ENCODE peak calls at places on chromosomes 1 and 21, in six cellular contexts. C, V, F, I, Y and K are unnamed samples.

GRCh38 chr1:68795956-68796355 is 299.1 kb upstream of the DEPDC1 start:
- DNase-seq in F (no peak), V (no peak), I (no peak), Y (no peak), C (peak; percentile 59), K (peak; percentile 35)

GRCh38 chr1:193325042-193325441 is 138.6 kb upstream of the B3GALT2 start:
- DNase-seq in C (peak; percentile 35), V (no peak), F (no peak), Y (no peak), I (no peak), K (no peak)

GRCh38 chr1:115496904-115497527 is 144.8 kb upstream of the VANGL1 start:
- DNase-seq in Y (no peak), F (no peak), V (no peak), C (peak; percentile 94), I (no peak), K (no peak)

GRCh38 chr1:171506525-171507304 is 21.4 kb downstream of the PRRC2C start:
- DNase-seq in C (peak; percentile 76), Y (no peak), V (no peak), F (no peak), I (no peak), K (no peak)

GRCh38 chr1:22349302-22350043 is 102.2 kb upstream of the ZBTB40 start:
- DNase-seq in C (no peak), F (no peak), Y (no peak), V (no peak), I (no peak), K (no peak)

GRCh38 chr1:44531785-44532566 is 126.9 kb downstream of the RNF220 start:
- DNase-seq in V (no peak), I (no peak), F (peak; percentile 7), Y (no peak), C (peak; percentile 74), K (no peak)

GRCh38 chr1:219659005-219659632 is 46.2 kb upstream of the ZC3H11B start:
- DNase-seq in Y (no peak), I (no peak), V (peak; percentile 13), C (no peak), F (no peak), K (no peak)

GRCh38 chr21:45281411-45282282 is 6.0 kb downstream of the POFUT2 start:
- DNase-seq in I (no peak), V (no peak), Y (no peak), C (no peak), F (no peak), K (no peak)

GRCh38 chr21:44364151-44365053 is 11.0 kb downstream of the TRPM2 start:
- DNase-seq in I (no peak), V (no peak), F (no peak), C (no peak), Y (no peak), K (no peak)

GRCh38 chr1:243842978-243843490 is 7.0 kb downstream of the AKT3 start:
- DNase-seq in F (peak; percentile 7), V (no peak), Y (no peak), I (no peak), C (peak; percentile 89), K (peak; percentile 94)

GRCh38 chr1:26686795-26687194 is 9.0 kb upstream of the ARID1A start:
- DNase-seq in Y (no peak), I (no peak), F (no peak), C (no peak), V (no peak), K (no peak)

GRCh38 chr1:5616366-5617178 is 375.7 kb downstream of the NPHP4 start:
- DNase-seq in C (no peak), F (no peak), I (no peak), V (no peak), Y (no peak), K (no peak)